ENCODE peak calls at places on chromosomes 6 and 20, in five cellular contexts. One of them, this sample, is unnamed.

GRCh38 chr20:15653396-15654207 is 919.6 kb downstream of the KIF16B start:
- DNase-seq in psoas muscle: no peak
- DNase-seq in astrocyte: no peak
- DNase-seq in esophagus muscularis mucosa: no peak
- DNase-seq in tibial nerve: no peak
- DNase-seq in this sample: no peak

GRCh38 chr6:75230484-75231325 is 12.9 kb downstream of the COX7A2 start:
- DNase-seq in psoas muscle: no peak
- DNase-seq in astrocyte: peak; percentile 40
- DNase-seq in esophagus muscularis mucosa: no peak
- DNase-seq in tibial nerve: peak; percentile 61
- DNase-seq in this sample: no peak

GRCh38 chr20:35101620-35102019 is 9.0 kb upstream of the TRPC4AP start:
- DNase-seq in psoas muscle: no peak
- DNase-seq in astrocyte: no peak
- DNase-seq in esophagus muscularis mucosa: no peak
- DNase-seq in tibial nerve: no peak
- DNase-seq in this sample: no peak

GRCh38 chr20:57656821-57657536 is 36.8 kb upstream of the ZBP1 start:
- DNase-seq in psoas muscle: no peak
- DNase-seq in astrocyte: no peak
- DNase-seq in esophagus muscularis mucosa: peak; percentile 86
- DNase-seq in tibial nerve: no peak
- DNase-seq in this sample: no peak

GRCh38 chr20:59810376-59811187 is 122.9 kb downstream of the SYCP2 start:
- DNase-seq in psoas muscle: no peak
- DNase-seq in astrocyte: no peak
- DNase-seq in esophagus muscularis mucosa: peak; percentile 84
- DNase-seq in tibial nerve: peak; percentile 4
- DNase-seq in this sample: no peak

GRCh38 chr20:59078231-59078630 is 35.6 kb upstream of the PRELID3B start:
- DNase-seq in psoas muscle: no peak
- DNase-seq in astrocyte: no peak
- DNase-seq in esophagus muscularis mucosa: no peak
- DNase-seq in tibial nerve: no peak
- DNase-seq in this sample: peak; percentile 47

GRCh38 chr20:62161347-62161746 is 17.8 kb downstream of the SS18L1 start:
- DNase-seq in psoas muscle: no peak
- DNase-seq in astrocyte: peak; percentile 87
- DNase-seq in esophagus muscularis mucosa: no peak
- DNase-seq in tibial nerve: no peak
- DNase-seq in this sample: peak; percentile 24

GRCh38 chr6:71567562-71567961 is 279.0 kb downstream of the OGFRL1 start:
- DNase-seq in psoas muscle: no peak
- DNase-seq in astrocyte: no peak
- DNase-seq in esophagus muscularis mucosa: no peak
- DNase-seq in tibial nerve: no peak
- DNase-seq in this sample: no peak

GRCh38 chr20:53040678-53041674 is 68.8 kb downstream of the TSHZ2 start:
- DNase-seq in psoas muscle: peak; percentile 58
- DNase-seq in astrocyte: peak; percentile 70
- DNase-seq in esophagus muscularis mucosa: peak; percentile 91
- DNase-seq in tibial nerve: peak; percentile 38
- DNase-seq in this sample: peak; percentile 49

GRCh38 chr20:51412991-51413471 is 129.5 kb downstream of the NFATC2 start:
- DNase-seq in psoas muscle: peak; percentile 65
- DNase-seq in astrocyte: no peak
- DNase-seq in esophagus muscularis mucosa: no peak
- DNase-seq in tibial nerve: no peak
- DNase-seq in this sample: no peak

GRCh38 chr6:135722679-135723078 is 128.8 kb upstream of the PDE7B start:
- DNase-seq in psoas muscle: no peak
- DNase-seq in astrocyte: peak; percentile 97
- DNase-seq in esophagus muscularis mucosa: no peak
- DNase-seq in tibial nerve: no peak
- DNase-seq in this sample: peak; percentile 54

GRCh38 chr20:50438986-50439407 is 71.2 kb upstream of the PTPN1 start:
- DNase-seq in psoas muscle: no peak
- DNase-seq in astrocyte: peak; percentile 68
- DNase-seq in esophagus muscularis mucosa: no peak
- DNase-seq in tibial nerve: no peak
- DNase-seq in this sample: peak; percentile 98

GRCh38 chr6:9646346-9647042 is 768.4 kb downstream of the TFAP2A start:
- DNase-seq in psoas muscle: no peak
- DNase-seq in astrocyte: peak; percentile 56
- DNase-seq in esophagus muscularis mucosa: no peak
- DNase-seq in tibial nerve: peak; percentile 8
- DNase-seq in this sample: no peak

GRCh38 chr6:167045828-167046580 is 46.8 kb downstream of the CEP43 start:
- DNase-seq in psoas muscle: no peak
- DNase-seq in astrocyte: no peak
- DNase-seq in esophagus muscularis mucosa: no peak
- DNase-seq in tibial nerve: no peak
- DNase-seq in this sample: no peak

GRCh38 chr6:167046861-167047495 is 47.8 kb downstream of the CEP43 start:
- DNase-seq in psoas muscle: no peak
- DNase-seq in astrocyte: no peak
- DNase-seq in esophagus muscularis mucosa: no peak
- DNase-seq in tibial nerve: no peak
- DNase-seq in this sample: no peak

GRCh38 chr6:167044696-167045095 is 45.5 kb downstream of the CEP43 start:
- DNase-seq in psoas muscle: no peak
- DNase-seq in astrocyte: no peak
- DNase-seq in esophagus muscularis mucosa: no peak
- DNase-seq in tibial nerve: no peak
- DNase-seq in this sample: no peak

GRCh38 chr6:167049275-167049674 is 50.1 kb downstream of the CEP43 start:
- DNase-seq in psoas muscle: no peak
- DNase-seq in astrocyte: no peak
- DNase-seq in esophagus muscularis mucosa: no peak
- DNase-seq in tibial nerve: no peak
- DNase-seq in this sample: no peak

GRCh38 chr6:167047554-167047953 is 48.4 kb downstream of the CEP43 start:
- DNase-seq in psoas muscle: no peak
- DNase-seq in astrocyte: no peak
- DNase-seq in esophagus muscularis mucosa: no peak
- DNase-seq in tibial nerve: no peak
- DNase-seq in this sample: no peak
- H3K27ac ChIP-seq in psoas muscle: no peak overlapping the region
- H3K27ac ChIP-seq in astrocyte: no peak overlapping the region
- H3K27ac ChIP-seq in esophagus muscularis mucosa: no peak overlapping the region
- H3K27ac ChIP-seq in tibial nerve: no peak overlapping the region
- H3K27ac ChIP-seq in this sample: no peak overlapping the region

DNA sequence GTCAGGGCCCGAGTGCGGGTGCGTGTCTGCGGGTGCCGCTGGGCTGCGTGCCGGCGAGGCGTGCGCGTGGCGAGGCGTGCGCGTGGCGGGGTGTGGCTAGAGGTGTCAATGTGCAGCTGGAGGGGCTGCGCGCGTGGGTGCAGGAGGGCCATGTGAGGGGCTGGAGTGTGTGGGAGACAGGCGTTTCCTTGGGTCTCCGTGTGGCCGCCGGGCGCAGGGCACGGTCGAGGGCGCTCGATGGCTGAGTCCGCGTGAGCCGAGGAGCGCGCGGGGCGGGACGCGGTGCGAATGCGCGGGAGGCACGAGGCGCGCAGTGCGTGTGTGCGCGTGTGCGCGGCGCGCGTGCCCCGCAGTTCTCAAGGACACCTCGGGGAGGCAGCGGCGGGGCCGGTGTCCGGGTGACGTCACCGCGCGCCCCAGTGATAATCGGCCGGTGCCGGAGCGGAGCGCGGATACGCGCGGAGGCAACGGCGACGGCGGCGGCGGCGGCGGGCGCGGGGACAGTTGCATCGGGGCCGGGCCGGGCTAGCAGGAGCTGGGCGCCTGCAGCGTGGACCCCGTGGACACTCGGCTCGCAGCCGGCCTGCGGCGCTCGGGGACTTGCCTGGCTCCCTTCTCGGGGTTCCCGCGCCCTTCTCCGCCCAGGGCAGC is 38.7 kb downstream of the YTHDF1 start:
- DNase-seq in psoas muscle: no peak
- DNase-seq in astrocyte: no peak
- DNase-seq in esophagus muscularis mucosa: no peak
- DNase-seq in tibial nerve: no peak
- DNase-seq in this sample: no peak
- H3K27me3 ChIP-seq in psoas muscle: peaks cover 57% of the 10 kb centered on the region
- H3K27me3 ChIP-seq in astrocyte: peaks cover 47% of the 10 kb centered on the region
- H3K27me3 ChIP-seq in esophagus muscularis mucosa: peaks cover 7% of the 10 kb centered on the region
- H3K27me3 ChIP-seq in tibial nerve: peaks cover 9% of the 10 kb centered on the region
- H3K27me3 ChIP-seq in this sample: peaks cover 86% of the 10 kb centered on the region

GRCh38 chr6:139967497-139967896 is 593.0 kb upstream of the CITED2 start:
- DNase-seq in psoas muscle: no peak
- DNase-seq in astrocyte: peak; percentile 28
- DNase-seq in esophagus muscularis mucosa: no peak
- DNase-seq in tibial nerve: no peak
- DNase-seq in this sample: no peak

GRCh38 chr6:139964737-139965136 is 590.3 kb upstream of the CITED2 start:
- DNase-seq in psoas muscle: no peak
- DNase-seq in astrocyte: no peak
- DNase-seq in esophagus muscularis mucosa: no peak
- DNase-seq in tibial nerve: no peak
- DNase-seq in this sample: no peak

GRCh38 chr6:139962663-139963314 is 588.3 kb upstream of the CITED2 start:
- DNase-seq in psoas muscle: no peak
- DNase-seq in astrocyte: no peak
- DNase-seq in esophagus muscularis mucosa: no peak
- DNase-seq in tibial nerve: no peak
- DNase-seq in this sample: no peak

GRCh38 chr6:139961190-139961589 is 586.7 kb upstream of the CITED2 start:
- DNase-seq in psoas muscle: no peak
- DNase-seq in astrocyte: no peak
- DNase-seq in esophagus muscularis mucosa: no peak
- DNase-seq in tibial nerve: no peak
- DNase-seq in this sample: no peak

DNA sequence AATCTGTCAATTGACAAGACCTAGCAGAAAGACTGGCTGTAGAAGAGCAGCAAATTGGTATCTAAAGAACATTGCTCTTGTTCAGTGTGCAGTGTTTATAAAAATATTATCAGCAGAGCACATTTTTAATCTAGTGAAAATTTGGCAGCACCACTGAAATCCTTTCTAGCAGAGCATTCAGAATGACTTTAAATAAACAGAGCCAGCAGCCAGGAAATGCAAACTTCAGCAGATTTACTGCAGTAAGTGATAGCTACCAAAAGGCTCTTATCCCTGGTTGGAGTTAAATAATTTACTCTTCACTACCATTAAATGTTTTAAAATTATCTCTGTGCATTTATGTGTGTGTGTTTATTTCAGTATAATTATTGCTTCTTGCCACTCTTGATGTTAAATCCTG is 590.9 kb upstream of the CITED2 start:
- DNase-seq in psoas muscle: no peak
- DNase-seq in astrocyte: peak; percentile 53
- DNase-seq in esophagus muscularis mucosa: no peak
- DNase-seq in tibial nerve: no peak
- DNase-seq in this sample: no peak
- H3K27ac ChIP-seq in psoas muscle: no peak overlapping the region
- H3K27ac ChIP-seq in astrocyte: no peak overlapping the region
- H3K27ac ChIP-seq in esophagus muscularis mucosa: no peak overlapping the region
- H3K27ac ChIP-seq in tibial nerve: no peak overlapping the region
- H3K27ac ChIP-seq in this sample: no peak overlapping the region

GRCh38 chr20:25082498-25082873 is 545 bp upstream of the VSX1 start:
- DNase-seq in psoas muscle: no peak
- DNase-seq in astrocyte: no peak
- DNase-seq in esophagus muscularis mucosa: no peak
- DNase-seq in tibial nerve: no peak
- DNase-seq in this sample: no peak

GRCh38 chr20:25079171-25079570 is 2.8 kb downstream of the VSX1 start:
- DNase-seq in psoas muscle: no peak
- DNase-seq in astrocyte: no peak
- DNase-seq in esophagus muscularis mucosa: no peak
- DNase-seq in tibial nerve: no peak
- DNase-seq in this sample: no peak

GRCh38 chr20:25081730-25082497 is at the start of gene VSX1:
- DNase-seq in psoas muscle: no peak
- DNase-seq in astrocyte: no peak
- DNase-seq in esophagus muscularis mucosa: no peak
- DNase-seq in tibial nerve: no peak
- DNase-seq in this sample: no peak

GRCh38 chr20:25083141-25083772 is 1.3 kb upstream of the VSX1 start:
- DNase-seq in psoas muscle: no peak
- DNase-seq in astrocyte: no peak
- DNase-seq in esophagus muscularis mucosa: no peak
- DNase-seq in tibial nerve: no peak
- DNase-seq in this sample: no peak

GRCh38 chr20:25081065-25081729 is 744 bp downstream of the VSX1 start:
- DNase-seq in psoas muscle: no peak
- DNase-seq in astrocyte: no peak
- DNase-seq in esophagus muscularis mucosa: no peak
- DNase-seq in tibial nerve: no peak
- DNase-seq in this sample: no peak
- H3K27me3 ChIP-seq in psoas muscle: peaks cover 34% of the 10 kb centered on the region
- H3K27me3 ChIP-seq in astrocyte: peaks cover 92% of the 10 kb centered on the region
- H3K27me3 ChIP-seq in esophagus muscularis mucosa: peaks cover 5% of the 10 kb centered on the region
- H3K27me3 ChIP-seq in tibial nerve: no peaks in the 10 kb centered on the region
- H3K27me3 ChIP-seq in this sample: peaks cover 100% of the 10 kb centered on the region

GRCh38 chr6:31048090-31048489 is 37.8 kb downstream of the MUC22 start:
- DNase-seq in psoas muscle: no peak
- DNase-seq in astrocyte: no peak
- DNase-seq in esophagus muscularis mucosa: no peak
- DNase-seq in tibial nerve: no peak
- DNase-seq in this sample: no peak
- H3K27ac ChIP-seq in psoas muscle: no peak overlapping the region
- H3K27ac ChIP-seq in astrocyte: no peak overlapping the region
- H3K27ac ChIP-seq in esophagus muscularis mucosa: no peak overlapping the region
- H3K27ac ChIP-seq in tibial nerve: no peak overlapping the region
- H3K27ac ChIP-seq in this sample: no peak overlapping the region

This sample was measured in foreskin keratinocyte.